ENCODE peak calls at places on chromosomes 6 and 20, in six cellular contexts. One of them, this sample, is unnamed.

GRCh38 chr6:26056583-26057350 is 30.5 kb upstream of the HFE start:
- DNase-seq in SK-N-SH: peak; percentile 52
- DNase-seq in K562: peak; percentile 67
- DNase-seq in HepG2: peak; percentile 56
- DNase-seq in H1: no peak
- DNase-seq in GM12878: no peak
- DNase-seq in this sample: peak; percentile 55

GRCh38 chr6:90403489-90404381 is 107.1 kb upstream of the BACH2 start:
- DNase-seq in SK-N-SH: peak; percentile 73
- DNase-seq in K562: peak; percentile 79
- DNase-seq in HepG2: peak; percentile 78
- DNase-seq in H1: no peak
- DNase-seq in GM12878: no peak
- DNase-seq in this sample: no peak

GRCh38 chr6:158653577-158654354 is 3.9 kb downstream of the SYTL3 start:
- DNase-seq in SK-N-SH: no peak
- DNase-seq in K562: no peak
- DNase-seq in HepG2: no peak
- DNase-seq in H1: no peak
- DNase-seq in GM12878: peak; percentile 91
- DNase-seq in this sample: no peak

GRCh38 chr20:41276317-41276751 is 41.2 kb downstream of the ZHX3 start:
- DNase-seq in SK-N-SH: no peak
- DNase-seq in K562: no peak
- DNase-seq in HepG2: no peak
- DNase-seq in H1: no peak
- DNase-seq in GM12878: no peak
- DNase-seq in this sample: no peak

GRCh38 chr20:19120569-19120968 is 91.9 kb upstream of the SLC24A3 start:
- DNase-seq in SK-N-SH: no peak
- DNase-seq in K562: no peak
- DNase-seq in HepG2: no peak
- DNase-seq in H1: no peak
- DNase-seq in GM12878: no peak
- DNase-seq in this sample: no peak

GRCh38 chr6:134419717-134420116 is 101.8 kb upstream of the SGK1 start:
- DNase-seq in SK-N-SH: no peak
- DNase-seq in K562: no peak
- DNase-seq in HepG2: no peak
- DNase-seq in H1: no peak
- DNase-seq in GM12878: no peak
- DNase-seq in this sample: no peak

GRCh38 chr6:56151825-56152224 is 95.6 kb downstream of the COL21A1 start:
- DNase-seq in SK-N-SH: no peak
- DNase-seq in K562: no peak
- DNase-seq in HepG2: no peak
- DNase-seq in H1: no peak
- DNase-seq in GM12878: no peak
- DNase-seq in this sample: no peak

GRCh38 chr6:116405663-116406329 is 35.0 kb downstream of the DSE start:
- DNase-seq in SK-N-SH: no peak
- DNase-seq in K562: no peak
- DNase-seq in HepG2: no peak
- DNase-seq in H1: no peak
- DNase-seq in GM12878: no peak
- DNase-seq in this sample: no peak

GRCh38 chr20:4112490-4113420 is 97.4 kb upstream of the RNF24 start:
- DNase-seq in SK-N-SH: peak; percentile 42
- DNase-seq in K562: no peak
- DNase-seq in HepG2: no peak
- DNase-seq in H1: no peak
- DNase-seq in GM12878: peak; percentile 70
- DNase-seq in this sample: no peak

GRCh38 chr6:37056439-37057127 is 51.1 kb downstream of the FGD2 start:
- DNase-seq in SK-N-SH: no peak
- DNase-seq in K562: no peak
- DNase-seq in HepG2: peak; percentile 60
- DNase-seq in H1: no peak
- DNase-seq in GM12878: no peak
- DNase-seq in this sample: peak; percentile 58

GRCh38 chr20:57659131-57659788 is 39.0 kb upstream of the ZBP1 start:
- DNase-seq in SK-N-SH: peak; percentile 30
- DNase-seq in K562: no peak
- DNase-seq in HepG2: no peak
- DNase-seq in H1: no peak
- DNase-seq in GM12878: no peak
- DNase-seq in this sample: no peak

GRCh38 chr20:58852559-58853271 is at the start of gene GNAS:
- DNase-seq in SK-N-SH: peak; percentile 74
- DNase-seq in K562: peak; percentile 39
- DNase-seq in HepG2: peak; percentile 21
- DNase-seq in H1: peak; percentile 61
- DNase-seq in GM12878: no peak
- DNase-seq in this sample: peak; percentile 72

GRCh38 chr20:49717693-49718092 is 4.0 kb upstream of the B4GALT5 start:
- DNase-seq in SK-N-SH: no peak
- DNase-seq in K562: no peak
- DNase-seq in HepG2: peak; percentile 55
- DNase-seq in H1: no peak
- DNase-seq in GM12878: no peak
- DNase-seq in this sample: peak; percentile 43

GRCh38 chr6:88072462-88072861 is 24.8 kb downstream of the SPACA1 start:
- DNase-seq in SK-N-SH: no peak
- DNase-seq in K562: no peak
- DNase-seq in HepG2: peak; percentile 13
- DNase-seq in H1: no peak
- DNase-seq in GM12878: no peak
- DNase-seq in this sample: no peak

GRCh38 chr6:25193147-25193864 is 85.9 kb upstream of the CARMIL1 start:
- DNase-seq in SK-N-SH: no peak
- DNase-seq in K562: no peak
- DNase-seq in HepG2: no peak
- DNase-seq in H1: no peak
- DNase-seq in GM12878: no peak
- DNase-seq in this sample: peak; percentile 25

GRCh38 chr20:4472906-4473305 is 248.8 kb upstream of the PRND start:
- DNase-seq in SK-N-SH: no peak
- DNase-seq in K562: no peak
- DNase-seq in HepG2: no peak
- DNase-seq in H1: no peak
- DNase-seq in GM12878: no peak
- DNase-seq in this sample: no peak

GRCh38 chr20:4989570-4989969 is 11.7 kb downstream of the SLC23A2 start:
- DNase-seq in SK-N-SH: no peak
- DNase-seq in K562: no peak
- DNase-seq in HepG2: no peak
- DNase-seq in H1: no peak
- DNase-seq in GM12878: peak; percentile 19
- DNase-seq in this sample: no peak

GRCh38 chr20:11919046-11919445 is 1.4 kb downstream of the BTBD3 start:
- DNase-seq in SK-N-SH: no peak
- DNase-seq in K562: no peak
- DNase-seq in HepG2: no peak
- DNase-seq in H1: no peak
- DNase-seq in GM12878: no peak
- DNase-seq in this sample: no peak

GRCh38 chr20:58709013-58709702 is 16.6 kb downstream of the NPEPL1 start:
- DNase-seq in SK-N-SH: peak; percentile 19
- DNase-seq in K562: no peak
- DNase-seq in HepG2: no peak
- DNase-seq in H1: no peak
- DNase-seq in GM12878: no peak
- DNase-seq in this sample: no peak

GRCh38 chr6:144098993-144099392 is 3.6 kb upstream of the SF3B5 start:
- DNase-seq in SK-N-SH: no peak
- DNase-seq in K562: no peak
- DNase-seq in HepG2: no peak
- DNase-seq in H1: no peak
- DNase-seq in GM12878: no peak
- DNase-seq in this sample: no peak

GRCh38 chr6:147204060-147204785 is at the start of gene STXBP5:
- DNase-seq in SK-N-SH: peak; percentile 66
- DNase-seq in K562: peak; percentile 35
- DNase-seq in HepG2: peak; percentile 22
- DNase-seq in H1: no peak
- DNase-seq in GM12878: no peak
- DNase-seq in this sample: peak; percentile 32

GRCh38 chr20:45545754-45546453 is 1.3 kb downstream of the EPPIN start:
- DNase-seq in SK-N-SH: peak; percentile 10
- DNase-seq in K562: peak; percentile 31
- DNase-seq in HepG2: peak; percentile 48
- DNase-seq in H1: no peak
- DNase-seq in GM12878: no peak
- DNase-seq in this sample: peak; percentile 26

GRCh38 chr6:121366184-121366521 is 31.9 kb upstream of the TBC1D32 start:
- DNase-seq in SK-N-SH: no peak
- DNase-seq in K562: no peak
- DNase-seq in HepG2: no peak
- DNase-seq in H1: no peak
- DNase-seq in GM12878: no peak
- DNase-seq in this sample: no peak

GRCh38 chr6:125789167-125789566 is 1.6 kb upstream of the NCOA7 start:
- DNase-seq in SK-N-SH: no peak
- DNase-seq in K562: no peak
- DNase-seq in HepG2: no peak
- DNase-seq in H1: no peak
- DNase-seq in GM12878: no peak
- DNase-seq in this sample: no peak

GRCh38 chr6:117538615-117539014 is 56.1 kb downstream of the DCBLD1 start:
- DNase-seq in SK-N-SH: no peak
- DNase-seq in K562: no peak
- DNase-seq in HepG2: no peak
- DNase-seq in H1: no peak
- DNase-seq in GM12878: no peak
- DNase-seq in this sample: no peak

GRCh38 chr6:56690519-56691200 is 48.0 kb upstream of the DST start:
- DNase-seq in SK-N-SH: no peak
- DNase-seq in K562: no peak
- DNase-seq in HepG2: peak; percentile 76
- DNase-seq in H1: no peak
- DNase-seq in GM12878: no peak
- DNase-seq in this sample: no peak

GRCh38 chr6:168994966-168995365 is 258.7 kb downstream of the THBS2 start:
- DNase-seq in SK-N-SH: no peak
- DNase-seq in K562: no peak
- DNase-seq in HepG2: no peak
- DNase-seq in H1: no peak
- DNase-seq in GM12878: no peak
- DNase-seq in this sample: no peak

DNA sequence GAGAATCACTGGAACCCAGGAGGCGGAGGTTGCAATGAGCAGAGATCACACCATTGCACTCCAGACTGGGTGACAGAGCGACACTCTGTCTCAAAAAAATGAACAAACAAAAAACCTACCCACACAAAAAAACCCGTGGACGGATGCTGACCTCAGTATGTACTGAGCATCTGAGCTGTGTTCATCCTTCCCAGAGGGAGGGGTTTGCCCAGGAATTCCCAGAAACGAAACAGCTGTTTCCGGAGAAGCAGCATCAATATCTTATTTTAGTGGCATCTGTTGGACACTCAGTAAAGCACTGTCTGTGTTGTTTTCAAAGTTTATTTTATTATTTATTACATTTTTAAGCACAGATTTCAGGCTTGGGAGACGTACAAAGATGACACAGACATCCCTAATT is 18.7 kb downstream of the NANP start:
- DNase-seq in SK-N-SH: no peak
- DNase-seq in K562: no peak
- DNase-seq in HepG2: no peak
- DNase-seq in H1: no peak
- DNase-seq in GM12878: no peak
- DNase-seq in this sample: no peak
- TF ChIP-seq CHD2 in SK-N-SH: no peak
- TF ChIP-seq CHD2 in K562: no peak
- TF ChIP-seq CHD2 in HepG2: no peak
- TF ChIP-seq CHD2 in H1: no peak
- TF ChIP-seq CHD2 in GM12878: no peak
- TF ChIP-seq CHD2 in this sample: no peak

GRCh38 chr20:22795897-22796296 is 211.5 kb upstream of the FOXA2 start:
- DNase-seq in SK-N-SH: no peak
- DNase-seq in K562: no peak
- DNase-seq in HepG2: peak; percentile 80
- DNase-seq in H1: no peak
- DNase-seq in GM12878: no peak
- DNase-seq in this sample: peak; percentile 79
- H3K4me2 ChIP-seq in SK-N-SH: peak overlapping the region; percentile 58
- H3K4me2 ChIP-seq in K562: no peak overlapping the region
- H3K4me2 ChIP-seq in HepG2: no peak overlapping the region
- H3K4me2 ChIP-seq in H1: no peak overlapping the region
- H3K4me2 ChIP-seq in GM12878: no peak overlapping the region
- H3K4me2 ChIP-seq in this sample: peak overlapping the region; percentile 70

GRCh38 chr6:46757206-46757564 is 10.5 kb downstream of the ANKRD66 start:
- DNase-seq in SK-N-SH: no peak
- DNase-seq in K562: no peak
- DNase-seq in HepG2: no peak
- DNase-seq in H1: no peak
- DNase-seq in GM12878: no peak
- DNase-seq in this sample: no peak
- TF ChIP-seq CHD2 in SK-N-SH: no peak
- TF ChIP-seq CHD2 in K562: no peak
- TF ChIP-seq CHD2 in HepG2: no peak
- TF ChIP-seq CHD2 in H1: no peak
- TF ChIP-seq CHD2 in GM12878: no peak
- TF ChIP-seq CHD2 in this sample: no peak

GRCh38 chr20:664151-664550 is 11.2 kb upstream of the SRXN1 start:
- DNase-seq in SK-N-SH: no peak
- DNase-seq in K562: no peak
- DNase-seq in HepG2: no peak
- DNase-seq in H1: no peak
- DNase-seq in GM12878: no peak
- DNase-seq in this sample: no peak

GRCh38 chr20:665276-665675 is 10.3 kb downstream of the SCRT2 start:
- DNase-seq in SK-N-SH: no peak
- DNase-seq in K562: no peak
- DNase-seq in HepG2: no peak
- DNase-seq in H1: no peak
- DNase-seq in GM12878: no peak
- DNase-seq in this sample: no peak

GRCh38 chr20:663315-664090 is 10.5 kb upstream of the SRXN1 start:
- DNase-seq in SK-N-SH: no peak
- DNase-seq in K562: no peak
- DNase-seq in HepG2: no peak
- DNase-seq in H1: no peak
- DNase-seq in GM12878: no peak
- DNase-seq in this sample: no peak

GRCh38 chr20:662289-663192 is 9.5 kb upstream of the SRXN1 start:
- DNase-seq in SK-N-SH: no peak
- DNase-seq in K562: no peak
- DNase-seq in HepG2: no peak
- DNase-seq in H1: no peak
- DNase-seq in GM12878: no peak
- DNase-seq in this sample: no peak

DNA sequence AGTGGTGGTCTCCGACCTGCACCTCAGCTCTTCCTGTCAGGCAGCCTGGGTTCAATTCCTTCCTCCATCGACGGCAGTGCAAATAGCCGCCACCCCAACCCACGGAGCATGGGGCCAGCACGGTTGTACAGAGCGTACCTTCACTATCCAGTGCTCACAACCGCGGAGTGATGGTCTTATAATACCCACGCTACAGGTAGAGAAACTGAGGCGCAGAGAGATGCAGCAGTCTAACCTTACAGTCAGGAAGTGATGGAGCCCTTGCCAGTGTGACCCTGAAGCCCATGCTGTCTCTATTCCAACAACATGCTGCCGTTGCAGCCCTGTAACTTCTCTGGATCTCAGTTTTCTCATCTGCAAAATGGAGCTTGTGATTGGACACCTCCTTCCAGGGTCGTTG is 11.0 kb downstream of the SCRT2 start:
- DNase-seq in SK-N-SH: no peak
- DNase-seq in K562: no peak
- DNase-seq in HepG2: no peak
- DNase-seq in H1: no peak
- DNase-seq in GM12878: no peak
- DNase-seq in this sample: no peak
- H3K4me2 ChIP-seq in SK-N-SH: no peak overlapping the region
- H3K4me2 ChIP-seq in K562: no peak overlapping the region
- H3K4me2 ChIP-seq in HepG2: no peak overlapping the region
- H3K4me2 ChIP-seq in H1: no peak overlapping the region
- H3K4me2 ChIP-seq in GM12878: no peak overlapping the region
- H3K4me2 ChIP-seq in this sample: no peak overlapping the region